ENCODE peak calls at places on chromosomes 6 and 20, in six cellular contexts. L is breast epithelium, G is ACHN, T is anterior cingulate cortex, I is HFF-Myc, J is SHP77. N is an unnamed sample.
A peak's percentile ranks its signal among the peaks of the same experiment; 100 is the strongest.

GRCh38 chr20:59802018-59802417 is 131.4 kb downstream of the SYCP2 start:
- DNase-seq in T (no peak), G (no peak), I (no peak), J (no peak), L (no peak), N (no peak)

GRCh38 chr6:160430741-160431140 is 82.6 kb downstream of the SLC22A3 start:
- DNase-seq in I (no peak), G (no peak), L (no peak), T (no peak), J (no peak), N (no peak)

GRCh38 chr6:142871910-142872331 is 73.1 kb downstream of the HIVEP2 start:
- DNase-seq in G (peak; percentile 83), T (no peak), I (peak; percentile 37), J (no peak), L (peak; percentile 63), N (no peak)

GRCh38 chr6:142912125-142912524 is 32.9 kb downstream of the HIVEP2 start:
- DNase-seq in L (no peak), I (no peak), T (no peak), J (no peak), G (no peak), N (no peak)

GRCh38 chr6:92687278-92687677 is 732.1 kb downstream of the EPHA7 start:
- DNase-seq in T (no peak), G (no peak), J (no peak), I (no peak), L (no peak), N (no peak)

GRCh38 chr6:46948699-46949098 is 27.0 kb upstream of the ADGRF5 start:
- DNase-seq in L (no peak), G (no peak), I (no peak), T (no peak), J (no peak), N (no peak)

GRCh38 chr6:113073611-113074191 is 726.6 kb downstream of the RFPL4B start:
- DNase-seq in T (no peak), G (peak; percentile 33), J (no peak), I (no peak), L (no peak), N (no peak)

GRCh38 chr6:47924001-47924400 is 142.2 kb downstream of the OPN5 start:
- DNase-seq in L (no peak), J (no peak), I (no peak), T (no peak), G (no peak), N (no peak)

GRCh38 chr20:44967207-44967807 is 995 bp downstream of the STK4 start:
- DNase-seq in I (no peak), L (no peak), G (no peak), J (no peak), T (no peak), N (no peak)